ENCODE peak calls at places on chromosomes 12 and 14, in nine cellular contexts. Z, V, Y, C, S, W, F, R and L are unnamed samples.

GRCh38 chr12:62407587-62407986 is 59.0 kb upstream of the MON2 start:
- DNase-seq in Z (no peak), V (no peak), Y (no peak), C (no peak), S (no peak), W (no peak), F (no peak), R (no peak), L (no peak)

GRCh38 chr14:65296402-65296801 is 116.1 kb upstream of the FUT8 start:
- DNase-seq in Z (no peak), V (no peak), Y (peak; percentile 18), C (no peak), S (no peak), W (no peak), F (peak; percentile 27), R (no peak), L (no peak)

GRCh38 chr12:6852651-6853354 is 853 bp downstream of the USP5 start:
- DNase-seq in Z (peak; percentile 59), V (no peak), Y (peak; percentile 79), C (peak; percentile 62), S (peak; percentile 50), W (peak; percentile 58), F (peak; percentile 32), R (no peak), L (no peak)

GRCh38 chr14:103109789-103110415 is 13.4 kb upstream of the TNFAIP2 start:
- DNase-seq in Z (peak; percentile 91), V (peak; percentile 50), Y (peak; percentile 90), C (peak; percentile 19), S (peak; percentile 48), W (peak; percentile 90), F (no peak), R (no peak), L (no peak)

GRCh38 chr12:31228811-31229792 is 96.8 kb downstream of the SINHCAF start:
- DNase-seq in Z (no peak), V (no peak), Y (no peak), C (no peak), S (peak; percentile 72), W (no peak), F (peak; percentile 89), R (no peak), L (no peak)

GRCh38 chr12:43291516-43291915 is 260.5 kb downstream of the ADAMTS20 start:
- DNase-seq in Z (no peak), V (no peak), Y (peak; percentile 88), C (no peak), S (no peak), W (peak; percentile 5), F (no peak), R (no peak), L (no peak)

GRCh38 chr12:10853746-10854145 is 4.5 kb upstream of the PRR4 start:
- DNase-seq in Z (no peak), V (no peak), Y (no peak), C (no peak), S (no peak), W (no peak), F (no peak), R (no peak), L (no peak)

GRCh38 chr14:104826197-104826857 is 25.4 kb downstream of the ZBTB42 start:
- DNase-seq in Z (peak; percentile 82), V (peak; percentile 47), Y (peak; percentile 60), C (peak; percentile 87), S (peak; percentile 95), W (peak; percentile 95), F (peak; percentile 96), R (peak; percentile 96), L (peak; percentile 95)

GRCh38 chr14:73725116-73726024 is 11.2 kb upstream of the PNMA1 start:
- DNase-seq in Z (no peak), V (no peak), Y (peak; percentile 59), C (peak; percentile 85), S (no peak), W (no peak), F (no peak), R (no peak), L (no peak)

GRCh38 chr12:107130830-107131760 is 37.7 kb upstream of the CRY1 start:
- DNase-seq in Z (no peak), V (no peak), Y (no peak), C (no peak), S (no peak), W (no peak), F (no peak), R (no peak), L (no peak)

GRCh38 chr14:105066285-105067071 is 1.2 kb upstream of the GPR132 start:
- DNase-seq in Z (no peak), V (no peak), Y (no peak), C (no peak), S (no peak), W (no peak), F (no peak), R (peak; percentile 53), L (no peak)

GRCh38 chr12:46473634-46474201 is 101.1 kb upstream of the SLC38A2 start:
- DNase-seq in Z (peak; percentile 96), V (peak; percentile 87), Y (peak; percentile 94), C (peak; percentile 56), S (peak; percentile 75), W (peak; percentile 38), F (peak; percentile 71), R (peak; percentile 74), L (no peak)

GRCh38 chr14:88804035-88804434 is 11.3 kb upstream of the EML5 start:
- DNase-seq in Z (no peak), V (no peak), Y (no peak), C (no peak), S (no peak), W (no peak), F (no peak), R (no peak), L (no peak)

GRCh38 chr12:45192041-45192695 is 23.7 kb upstream of the ANO6 start:
- DNase-seq in Z (peak; percentile 69), V (peak; percentile 61), Y (peak; percentile 73), C (peak; percentile 21), S (no peak), W (peak; percentile 30), F (no peak), R (no peak), L (no peak)

GRCh38 chr14:103243764-103244737 is 90.0 kb upstream of the EIF5 start:
- DNase-seq in Z (peak; percentile 71), V (no peak), Y (no peak), C (no peak), S (no peak), W (no peak), F (no peak), R (no peak), L (no peak)

GRCh38 chr14:24437020-24437735 is 5.4 kb downstream of the SDR39U1 start:
- DNase-seq in Z (no peak), V (no peak), Y (no peak), C (no peak), S (no peak), W (no peak), F (no peak), R (peak; percentile 58), L (no peak)

DNA sequence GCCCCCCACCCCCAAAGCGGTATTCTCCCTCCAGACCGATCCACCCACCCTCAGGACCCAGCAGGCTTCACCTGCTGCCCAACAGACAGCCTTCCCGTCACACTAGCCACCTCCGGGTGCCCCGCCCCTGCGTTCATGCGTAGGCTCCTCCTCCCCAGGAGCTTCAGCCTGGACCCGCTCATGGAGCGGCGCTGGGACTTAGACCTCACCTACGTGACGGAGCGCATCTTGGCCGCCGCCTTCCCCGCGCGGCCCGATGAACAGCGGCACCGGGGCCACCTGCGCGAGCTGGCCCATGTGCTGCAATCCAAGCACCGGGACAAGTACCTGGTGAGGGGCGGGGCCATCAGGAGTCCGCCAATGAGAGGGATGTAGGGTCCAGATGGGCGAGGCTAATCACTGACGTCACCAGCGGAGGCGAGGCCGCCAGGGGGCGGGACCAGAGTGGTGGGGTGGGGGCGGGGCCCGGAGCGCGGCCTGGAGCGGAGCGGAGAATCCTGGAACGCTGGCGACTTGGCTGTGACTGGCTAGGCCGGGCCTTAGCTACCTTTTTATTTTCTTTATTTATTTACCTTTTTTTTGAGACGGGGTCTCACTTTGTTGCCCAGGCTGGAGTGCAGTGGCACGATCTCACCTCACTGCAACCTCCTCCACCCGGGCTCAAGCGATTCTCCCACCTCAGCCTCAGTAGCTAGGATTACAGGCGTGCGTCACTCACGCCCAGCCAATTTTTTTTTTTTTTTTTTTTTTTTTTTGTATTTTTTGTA is 4.4 kb downstream of the TNS2 start:
- DNase-seq in Z (peak; percentile 96), V (peak; percentile 94), Y (peak; percentile 77), C (peak; percentile 96), S (peak; percentile 97), W (no peak), F (peak; percentile 98), R (peak; percentile 95), L (peak; percentile 98)
- TF ChIP-seq POLR2A in Z (peak; percentile 50), V (peak; percentile 56), Y (no peak), C (peak; percentile 80), S (peak; percentile 81), W (no peak), F (peak; percentile 77), R (no peak), L (peak; percentile 78)

DNA sequence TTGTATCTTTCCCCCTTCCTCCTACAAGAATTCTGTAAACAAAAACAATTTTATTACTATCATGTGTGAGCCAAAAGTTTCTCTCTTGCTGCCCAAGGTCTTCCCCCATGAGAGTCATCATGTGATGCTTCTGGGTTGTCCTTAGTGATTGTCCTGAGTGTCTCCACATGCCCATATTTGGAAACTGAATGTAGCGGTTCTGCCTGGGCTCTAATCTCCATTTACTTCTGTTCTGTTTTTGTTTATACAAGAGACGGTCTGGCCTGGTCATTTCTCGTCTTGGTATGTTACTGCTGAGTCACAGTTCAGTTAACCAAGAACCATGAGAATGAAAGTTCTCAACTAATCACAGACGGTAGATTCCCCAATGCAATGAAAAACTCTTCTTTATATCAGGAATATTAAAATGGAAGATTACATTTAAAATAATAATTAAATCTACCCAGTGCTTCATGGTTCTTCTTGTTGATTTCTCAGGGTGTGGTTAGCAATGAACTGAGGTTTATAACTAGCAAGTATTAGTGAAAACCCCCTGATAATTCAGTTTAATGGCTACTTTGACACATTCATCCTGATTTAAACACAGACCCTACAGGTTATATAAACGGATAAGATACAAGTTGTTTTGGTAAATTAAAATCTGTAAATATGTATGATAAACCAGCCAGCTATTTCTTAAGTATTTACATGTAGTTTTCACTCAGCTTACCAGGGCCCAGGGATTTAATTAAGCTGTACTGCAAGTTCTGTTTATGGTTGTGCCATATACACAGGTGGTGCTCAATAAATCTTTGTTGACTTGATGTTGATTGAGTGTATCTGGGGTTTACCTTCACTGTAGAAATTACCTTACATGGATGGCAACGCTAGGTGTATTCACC is 81.1 kb downstream of the PELI2 start:
- DNase-seq in Z (peak; percentile 95), V (no peak), Y (peak; percentile 99), C (peak; percentile 72), S (no peak), W (peak; percentile 5), F (no peak), R (no peak), L (no peak)
- TF ChIP-seq POLR2A in Z (no peak), V (no peak), Y (peak; percentile 68), C (no peak), S (no peak), W (no peak), F (no peak), R (no peak), L (no peak)

GRCh38 chr12:120301962-120302815 is at the start of gene SIRT4:
- DNase-seq in Z (peak; percentile 95), V (peak; percentile 91), Y (peak; percentile 94), C (peak; percentile 93), S (peak; percentile 91), W (peak; percentile 82), F (peak; percentile 92), R (peak; percentile 88), L (peak; percentile 85)
- TF ChIP-seq POLR2A in Z (no peak), V (no peak), Y (no peak), C (peak; percentile 64), S (no peak), W (no peak), F (no peak), R (no peak), L (no peak)

GRCh38 chr12:71663561-71664410 is at the start of the genes THAP2 and ZFC3H1:
- DNase-seq in Z (peak; percentile 99), V (peak; percentile 99), Y (peak; percentile 100), C (peak; percentile 91), S (peak; percentile 94), W (peak; percentile 66), F (peak; percentile 94), R (peak; percentile 93), L (peak; percentile 96)
- TF ChIP-seq POLR2A in Z (peak; percentile 92), V (peak; percentile 54), Y (peak; percentile 95), C (peak; percentile 91), S (peak; percentile 99), W (peak; percentile 89), F (peak; percentile 97), R (peak; percentile 32), L (peak; percentile 92)